ENCODE peak calls at places on chromosomes 3 and 15, in five cellular contexts. One of them, this sample, is unnamed.

GRCh38 chr15:25797511-25798206 is 65.5 kb downstream of the ATP10A start:
- DNase-seq in GM12878: no peak
- DNase-seq in K562: no peak
- DNase-seq in HCT116: no peak
- DNase-seq in H1: no peak
- DNase-seq in this sample: no peak

GRCh38 chr3:69784854-69785523 is 45.7 kb downstream of the MITF start:
- DNase-seq in K562: no peak
- DNase-seq in HCT116: no peak
- DNase-seq in GM12878: no peak
- DNase-seq in H1: no peak
- DNase-seq in this sample: no peak

GRCh38 chr3:177377166-177377565 is 179.9 kb upstream of the TBL1XR1 start:
- DNase-seq in K562: no peak
- DNase-seq in GM12878: no peak
- DNase-seq in H1: no peak
- DNase-seq in HCT116: no peak
- DNase-seq in this sample: no peak

GRCh38 chr3:23052230-23053019 is 150.7 kb upstream of the UBE2E2 start:
- DNase-seq in HCT116: peak; percentile 1
- DNase-seq in K562: no peak
- DNase-seq in H1: peak; percentile 62
- DNase-seq in GM12878: no peak
- DNase-seq in this sample: no peak

GRCh38 chr15:99425666-99426301 is 140.0 kb upstream of the MEF2A start:
- DNase-seq in HCT116: no peak
- DNase-seq in GM12878: no peak
- DNase-seq in K562: no peak
- DNase-seq in H1: no peak
- DNase-seq in this sample: no peak

GRCh38 chr15:31371520-31372240 is 45.0 kb downstream of the KLF13 start:
- DNase-seq in H1: no peak
- DNase-seq in HCT116: no peak
- DNase-seq in GM12878: no peak
- DNase-seq in K562: no peak
- DNase-seq in this sample: no peak

GRCh38 chr3:169100616-169101015 is 562.9 kb downstream of the MECOM start:
- DNase-seq in H1: no peak
- DNase-seq in HCT116: no peak
- DNase-seq in GM12878: no peak
- DNase-seq in K562: no peak
- DNase-seq in this sample: no peak

GRCh38 chr3:152629363-152630122 is 205.4 kb upstream of the P2RY1 start:
- DNase-seq in K562: no peak
- DNase-seq in HCT116: no peak
- DNase-seq in H1: no peak
- DNase-seq in GM12878: no peak
- DNase-seq in this sample: no peak

DNA sequence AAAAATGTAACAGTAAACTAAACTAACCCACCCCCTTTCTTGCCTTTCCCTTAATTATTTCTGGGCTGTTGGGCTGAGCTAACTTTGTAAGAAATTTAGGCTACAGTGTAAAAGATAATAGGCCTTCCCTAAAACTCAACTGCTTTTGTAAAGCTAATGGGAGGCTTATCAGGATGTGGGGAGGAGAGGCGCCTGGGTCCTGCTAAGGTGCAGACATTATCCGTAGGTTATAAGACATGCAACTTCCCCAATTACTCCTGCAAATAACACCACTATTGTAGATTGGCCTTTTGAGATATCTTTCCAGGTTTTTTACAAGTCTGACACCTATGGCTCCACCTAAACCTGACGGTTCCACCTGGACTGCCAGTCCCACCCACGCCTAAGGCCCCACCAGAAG is 88.3 kb downstream of the NPAP1 start:
- DNase-seq in H1: no peak
- DNase-seq in GM12878: no peak
- DNase-seq in HCT116: no peak
- DNase-seq in K562: no peak
- DNase-seq in this sample: no peak
- TF ChIP-seq ZNF274 in H1: no peak
- TF ChIP-seq ZNF274 in GM12878: no peak
- TF ChIP-seq ZNF274 in HCT116: no peak
- TF ChIP-seq ZNF274 in K562: no peak
- TF ChIP-seq ZNF274 in this sample: no peak

DNA sequence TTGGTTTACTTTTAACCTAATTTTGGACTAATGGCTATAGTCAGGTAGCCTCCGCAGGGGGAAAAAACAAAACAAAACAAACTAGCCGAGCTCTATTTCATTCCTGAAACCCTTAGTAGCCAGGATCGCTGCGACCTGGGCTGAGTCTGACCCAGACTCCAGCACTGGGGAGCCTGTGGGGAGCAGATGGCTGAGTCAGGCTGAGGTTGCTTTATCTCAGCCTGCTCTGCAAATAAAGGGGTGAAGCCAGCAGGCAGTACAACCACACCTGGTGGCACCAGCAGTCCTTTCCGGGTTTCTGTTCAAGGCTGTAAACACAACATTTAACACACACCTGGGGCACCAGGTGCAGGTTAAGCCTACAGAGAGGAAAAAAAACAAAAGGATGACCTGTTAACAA is 27.3 kb downstream of the ABHD2 start:
- DNase-seq in GM12878: no peak
- DNase-seq in K562: no peak
- DNase-seq in H1: peak; percentile 56
- DNase-seq in HCT116: no peak
- DNase-seq in this sample: no peak
- TF ChIP-seq SRF in GM12878: no peak
- TF ChIP-seq SRF in K562: no peak
- TF ChIP-seq SRF in H1: no peak
- TF ChIP-seq SRF in HCT116: no peak
- TF ChIP-seq SRF in this sample: no peak

GRCh38 chr3:89889386-89889785 is 782.0 kb downstream of the EPHA3 start:
- DNase-seq in GM12878: no peak
- DNase-seq in K562: no peak
- DNase-seq in H1: no peak
- DNase-seq in HCT116: no peak
- DNase-seq in this sample: no peak
- TF ChIP-seq ZNF274 in GM12878: no peak
- TF ChIP-seq ZNF274 in K562: no peak
- TF ChIP-seq ZNF274 in H1: no peak
- TF ChIP-seq ZNF274 in HCT116: no peak
- TF ChIP-seq ZNF274 in this sample: no peak

GRCh38 chr3:20055020-20055775 is 15.0 kb downstream of the KAT2B start:
- DNase-seq in GM12878: no peak
- DNase-seq in H1: no peak
- DNase-seq in K562: no peak
- DNase-seq in HCT116: no peak
- DNase-seq in this sample: no peak
- TF ChIP-seq SRF in GM12878: no peak
- TF ChIP-seq SRF in H1: no peak
- TF ChIP-seq SRF in K562: no peak
- TF ChIP-seq SRF in HCT116: no peak
- TF ChIP-seq SRF in this sample: no peak

GRCh38 chr15:45129651-45130129 is at the start of the genes DUOX1 and DUOXA1:
- DNase-seq in K562: peak; percentile 64
- DNase-seq in HCT116: peak; percentile 16
- DNase-seq in GM12878: no peak
- DNase-seq in H1: peak; percentile 79
- DNase-seq in this sample: no peak
- TF ChIP-seq ZNF274 in K562: no peak
- TF ChIP-seq ZNF274 in HCT116: no peak
- TF ChIP-seq ZNF274 in GM12878: no peak
- TF ChIP-seq ZNF274 in H1: no peak
- TF ChIP-seq ZNF274 in this sample: no peak

GRCh38 chr3:47315069-47315647 is 32.4 kb downstream of the KLHL18 start:
- DNase-seq in K562: peak; percentile 33
- DNase-seq in HCT116: no peak
- DNase-seq in H1: no peak
- DNase-seq in GM12878: no peak
- DNase-seq in this sample: no peak
- TF ChIP-seq SRF in K562: no peak
- TF ChIP-seq SRF in HCT116: no peak
- TF ChIP-seq SRF in H1: no peak
- TF ChIP-seq SRF in GM12878: no peak
- TF ChIP-seq SRF in this sample: no peak

DNA sequence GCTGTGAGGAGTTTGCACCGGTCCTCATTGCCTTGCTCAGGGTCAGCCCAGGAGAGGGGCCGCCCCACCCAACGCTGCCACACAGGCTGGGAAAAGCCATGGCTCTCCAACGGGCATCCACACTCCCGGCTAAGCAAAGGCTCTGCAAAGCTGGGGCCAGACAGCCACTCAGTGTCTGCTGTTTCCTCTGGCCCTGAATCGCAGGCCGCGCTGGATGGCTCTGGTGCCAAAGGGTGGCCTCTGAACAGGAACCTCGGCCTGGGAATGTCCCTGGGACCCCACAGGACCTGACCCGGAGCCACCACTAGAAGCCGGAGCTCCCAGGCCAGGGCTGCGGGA is 42.9 kb downstream of the RPN1 start:
- DNase-seq in GM12878: no peak
- DNase-seq in HCT116: no peak
- DNase-seq in H1: peak; percentile 54
- DNase-seq in K562: no peak
- DNase-seq in this sample: no peak
- TF ChIP-seq ZNF274 in GM12878: no peak
- TF ChIP-seq ZNF274 in HCT116: no peak
- TF ChIP-seq ZNF274 in H1: no peak
- TF ChIP-seq ZNF274 in K562: no peak
- TF ChIP-seq ZNF274 in this sample: no peak

GRCh38 chr15:81830520-81830919 is 215.3 kb downstream of the MEX3B start:
- DNase-seq in K562: no peak
- DNase-seq in HCT116: no peak
- DNase-seq in H1: no peak
- DNase-seq in GM12878: no peak
- DNase-seq in this sample: no peak

GRCh38 chr15:81829918-81830317 is 215.9 kb downstream of the MEX3B start:
- DNase-seq in GM12878: no peak
- DNase-seq in K562: no peak
- DNase-seq in HCT116: no peak
- DNase-seq in H1: no peak
- DNase-seq in this sample: no peak

GRCh38 chr15:81820236-81820635 is 225.6 kb downstream of the MEX3B start:
- DNase-seq in H1: no peak
- DNase-seq in HCT116: no peak
- DNase-seq in K562: no peak
- DNase-seq in GM12878: no peak
- DNase-seq in this sample: no peak

GRCh38 chr15:81828135-81828534 is 217.7 kb downstream of the MEX3B start:
- DNase-seq in K562: no peak
- DNase-seq in HCT116: no peak
- DNase-seq in H1: no peak
- DNase-seq in GM12878: no peak
- DNase-seq in this sample: no peak

GRCh38 chr15:81825136-81825535 is 220.7 kb downstream of the MEX3B start:
- DNase-seq in K562: no peak
- DNase-seq in H1: no peak
- DNase-seq in GM12878: no peak
- DNase-seq in HCT116: no peak
- DNase-seq in this sample: no peak
- TF ChIP-seq SRF in K562: no peak
- TF ChIP-seq SRF in H1: no peak
- TF ChIP-seq SRF in GM12878: no peak
- TF ChIP-seq SRF in HCT116: no peak
- TF ChIP-seq SRF in this sample: no peak

GRCh38 chr3:14426305-14426620 is 23.9 kb downstream of the SLC6A6 start:
- DNase-seq in K562: no peak
- DNase-seq in GM12878: no peak
- DNase-seq in HCT116: no peak
- DNase-seq in H1: no peak
- DNase-seq in this sample: no peak

GRCh38 chr3:14423197-14423743 is 20.9 kb downstream of the SLC6A6 start:
- DNase-seq in GM12878: no peak
- DNase-seq in HCT116: no peak
- DNase-seq in H1: no peak
- DNase-seq in K562: no peak
- DNase-seq in this sample: peak; percentile 82

GRCh38 chr3:14424711-14425573 is 22.5 kb downstream of the SLC6A6 start:
- DNase-seq in HCT116: no peak
- DNase-seq in H1: no peak
- DNase-seq in GM12878: no peak
- DNase-seq in K562: peak; percentile 50
- DNase-seq in this sample: no peak

GRCh38 chr3:14423963-14424362 is 21.6 kb downstream of the SLC6A6 start:
- DNase-seq in HCT116: no peak
- DNase-seq in K562: no peak
- DNase-seq in H1: no peak
- DNase-seq in GM12878: no peak
- DNase-seq in this sample: no peak

DNA sequence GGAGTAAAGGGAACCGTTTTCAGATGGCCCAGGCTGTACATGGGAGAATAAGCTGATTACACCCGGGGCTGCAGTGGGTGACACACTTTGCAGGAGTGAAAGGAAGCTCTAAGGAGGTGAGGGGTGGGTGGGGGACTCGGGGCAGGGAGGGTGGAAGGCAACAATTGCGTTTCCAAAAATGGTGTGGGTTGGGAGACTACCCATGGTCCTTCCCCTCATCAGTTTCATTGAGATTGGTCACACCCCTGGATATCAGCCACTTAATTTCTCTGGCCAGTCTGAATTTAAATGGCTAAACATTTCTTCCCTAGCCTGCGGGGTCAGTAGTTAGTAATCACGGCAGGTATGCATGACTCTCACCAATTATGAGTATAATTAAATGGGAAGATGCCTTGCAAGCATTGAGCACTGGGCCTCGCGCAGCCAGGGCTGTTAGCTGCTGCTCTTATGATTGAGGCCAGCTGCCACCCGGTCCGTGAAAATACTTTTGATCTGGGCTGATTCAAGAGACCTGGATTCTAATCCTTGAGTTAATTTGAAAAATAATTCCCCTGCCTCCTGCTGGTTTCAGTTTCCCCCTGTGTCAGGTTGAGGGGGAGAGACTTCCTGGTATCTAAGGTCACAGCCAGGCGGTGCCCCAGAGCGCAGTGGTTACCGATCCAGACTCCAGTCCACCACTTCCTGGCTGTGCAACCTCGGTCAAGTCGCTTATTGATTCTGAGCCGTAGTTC is 23.3 kb downstream of the SLC6A6 start:
- DNase-seq in H1: no peak
- DNase-seq in GM12878: no peak
- DNase-seq in HCT116: no peak
- DNase-seq in K562: no peak
- DNase-seq in this sample: no peak
- TF ChIP-seq ZNF274 in H1: no peak
- TF ChIP-seq ZNF274 in GM12878: no peak
- TF ChIP-seq ZNF274 in HCT116: no peak
- TF ChIP-seq ZNF274 in K562: no peak
- TF ChIP-seq ZNF274 in this sample: no peak